ENCODE peak calls at places on chromosomes 7 and 10, in ten cellular contexts. M is tibial nerve; O is tibial artery; F is lower lobe of right lung; W is uterus; S is fibroblast of lung; Z is left ventricle myocardium inferior; G is CD8-positive, alpha-beta T cell; X is SK-N-SH; I is cardiac muscle cell. U is an unnamed sample.

GRCh38 chr10:5629789-5630436 is 36.5 kb downstream of the ASB13 start:
- DNase-seq in M (peak; percentile 96), O (peak; percentile 86), F (peak; percentile 83), W (peak; percentile 74), S (peak; percentile 69), Z (peak; percentile 83), G (peak; percentile 85), X (peak; percentile 84), I (peak; percentile 76), U (peak; percentile 8)

GRCh38 chr10:82041018-82041417 is 166.0 kb downstream of the NRG3 start:
- DNase-seq in M (no peak), O (no peak), F (no peak), W (no peak), S (no peak), Z (no peak), G (no peak), X (no peak), I (no peak), U (no peak)

GRCh38 chr7:49166441-49166840 is 242.1 kb downstream of the CDC14C start:
- DNase-seq in M (no peak), O (no peak), F (no peak), W (no peak), S (no peak), Z (no peak), G (no peak), X (peak; percentile 1), I (no peak), U (no peak)

GRCh38 chr10:45553155-45553554 is 119.4 kb downstream of the ZFAND4 start:
- DNase-seq in M (no peak), O (no peak), F (no peak), W (no peak), S (no peak), Z (no peak), G (no peak), X (no peak), I (no peak), U (no peak)

GRCh38 chr7:23654508-23654907 is 25.5 kb upstream of the FAM221A start:
- DNase-seq in M (no peak), O (no peak), F (no peak), W (no peak), S (no peak), Z (no peak), G (no peak), X (peak; percentile 26), I (no peak), U (peak; percentile 0)

GRCh38 chr7:114084381-114085312 is 165.8 kb upstream of the PPP1R3A start:
- DNase-seq in M (peak; percentile 41), O (peak; percentile 28), F (peak; percentile 60), W (peak; percentile 50), S (peak; percentile 37), Z (peak; percentile 39), G (no peak), X (peak; percentile 44), I (peak; percentile 54), U (no peak)

GRCh38 chr7:98795741-98796493 is 73.9 kb downstream of the TMEM130 start:
- DNase-seq in M (no peak), O (no peak), F (no peak), W (no peak), S (peak; percentile 42), Z (no peak), G (no peak), X (no peak), I (no peak), U (no peak)

GRCh38 chr10:82883588-82883987 is 1008.6 kb downstream of the NRG3 start:
- DNase-seq in M (no peak), O (no peak), F (no peak), W (no peak), S (peak; percentile 39), Z (no peak), G (no peak), X (no peak), I (no peak), U (no peak)

GRCh38 chr7:135337506-135337905 is 103.9 kb downstream of the STRA8 start:
- DNase-seq in M (no peak), O (no peak), F (no peak), W (no peak), S (no peak), Z (no peak), G (no peak), X (no peak), I (no peak), U (no peak)

GRCh38 chr10:11120711-11121110 is 103.0 kb downstream of the CELF2 start:
- DNase-seq in M (no peak), O (no peak), F (no peak), W (no peak), S (no peak), Z (no peak), G (no peak), X (no peak), I (no peak), U (no peak)

GRCh38 chr10:118459642-118460193 is 117.6 kb upstream of the FAM204A start:
- DNase-seq in M (peak; percentile 75), O (peak; percentile 61), F (peak; percentile 50), W (peak; percentile 71), S (peak; percentile 37), Z (peak; percentile 19), G (peak; percentile 49), X (peak; percentile 63), I (peak; percentile 78), U (peak; percentile 53)

GRCh38 chr10:22622242-22622806 is 92.1 kb downstream of the PIP4K2A start:
- DNase-seq in M (no peak), O (no peak), F (no peak), W (no peak), S (no peak), Z (no peak), G (no peak), X (no peak), I (no peak), U (no peak)

GRCh38 chr10:102831322-102832071 is 5.7 kb downstream of the CYP17A1 start:
- DNase-seq in M (no peak), O (no peak), F (no peak), W (no peak), S (no peak), Z (no peak), G (no peak), X (no peak), I (no peak), U (no peak)

GRCh38 chr10:102554531-102554930 is 50.8 kb downstream of the SUFU start:
- DNase-seq in M (no peak), O (no peak), F (no peak), W (no peak), S (no peak), Z (no peak), G (no peak), X (no peak), I (no peak), U (no peak)

GRCh38 chr10:71213127-71213616 is 802 bp downstream of the UNC5B start:
- DNase-seq in M (peak; percentile 43), O (peak; percentile 62), F (peak; percentile 80), W (peak; percentile 73), S (peak; percentile 90), Z (peak; percentile 55), G (no peak), X (peak; percentile 61), I (peak; percentile 75), U (no peak)
- H3K27ac ChIP-seq in M (peak overlapping the region; percentile 1), O (peak overlapping the region; percentile 69), F (peak overlapping the region; percentile 84), W (peak overlapping the region; percentile 90), S (peak overlapping the region; percentile 26), Z (peak overlapping the region; percentile 88), G (no peak overlapping the region), X (peak overlapping the region; percentile 90), I (peak overlapping the region; percentile 93), U (peak overlapping the region; percentile 93)

DNA sequence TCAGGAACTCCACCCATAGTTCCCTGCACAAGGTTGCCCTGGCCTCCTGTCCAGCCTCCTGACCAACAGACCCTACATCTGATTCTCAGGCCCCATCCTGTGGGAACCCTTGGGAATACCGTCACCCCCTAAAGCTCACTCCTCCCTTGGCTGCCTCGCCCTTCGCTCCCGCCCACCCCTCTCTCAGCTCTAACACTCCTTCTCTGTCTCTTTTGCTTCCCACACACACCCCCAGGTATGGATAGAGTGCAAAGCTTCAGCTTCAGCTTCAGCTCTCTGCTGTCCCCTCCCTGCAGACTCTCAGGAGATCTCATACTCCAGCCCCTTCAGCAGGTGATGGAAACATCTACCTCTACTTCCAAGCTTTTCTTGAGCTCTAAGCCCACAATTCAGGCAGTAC is 83.1 kb downstream of the HIF1AN start:
- DNase-seq in M (no peak), O (no peak), F (no peak), W (no peak), S (no peak), Z (no peak), G (no peak), X (no peak), I (no peak), U (no peak)
- H3K27ac ChIP-seq in M (no peak overlapping the region), O (no peak overlapping the region), F (no peak overlapping the region), W (no peak overlapping the region), S (no peak overlapping the region), Z (no peak overlapping the region), G (no peak overlapping the region), X (no peak overlapping the region), I (no peak overlapping the region), U (no peak overlapping the region)

GRCh38 chr10:99682032-99682431 is 22.7 kb downstream of the ENTPD7 start:
- DNase-seq in M (no peak), O (no peak), F (no peak), W (no peak), S (peak; percentile 78), Z (no peak), G (no peak), X (no peak), I (no peak), U (no peak)
- H3K27ac ChIP-seq in M (no peak overlapping the region), O (no peak overlapping the region), F (no peak overlapping the region), W (no peak overlapping the region), S (no peak overlapping the region), Z (no peak overlapping the region), G (no peak overlapping the region), X (no peak overlapping the region), I (no peak overlapping the region), U (no peak overlapping the region)

GRCh38 chr7:137987563-137987962 is 14.3 kb downstream of the CREB3L2 start:
- DNase-seq in M (no peak), O (peak; percentile 7), F (no peak), W (no peak), S (no peak), Z (no peak), G (no peak), X (no peak), I (no peak), U (no peak)

GRCh38 chr7:137987968-137988367 is 13.9 kb downstream of the CREB3L2 start:
- DNase-seq in M (no peak), O (peak; percentile 19), F (no peak), W (no peak), S (no peak), Z (no peak), G (no peak), X (no peak), I (no peak), U (no peak)

GRCh38 chr7:137989590-137989989 is 12.3 kb downstream of the CREB3L2 start:
- DNase-seq in M (no peak), O (peak; percentile 1), F (no peak), W (no peak), S (no peak), Z (no peak), G (no peak), X (no peak), I (no peak), U (no peak)

GRCh38 chr7:137990251-137990901 is 11.5 kb downstream of the CREB3L2 start:
- DNase-seq in M (no peak), O (no peak), F (no peak), W (no peak), S (peak; percentile 98), Z (no peak), G (no peak), X (no peak), I (no peak), U (no peak)

DNA sequence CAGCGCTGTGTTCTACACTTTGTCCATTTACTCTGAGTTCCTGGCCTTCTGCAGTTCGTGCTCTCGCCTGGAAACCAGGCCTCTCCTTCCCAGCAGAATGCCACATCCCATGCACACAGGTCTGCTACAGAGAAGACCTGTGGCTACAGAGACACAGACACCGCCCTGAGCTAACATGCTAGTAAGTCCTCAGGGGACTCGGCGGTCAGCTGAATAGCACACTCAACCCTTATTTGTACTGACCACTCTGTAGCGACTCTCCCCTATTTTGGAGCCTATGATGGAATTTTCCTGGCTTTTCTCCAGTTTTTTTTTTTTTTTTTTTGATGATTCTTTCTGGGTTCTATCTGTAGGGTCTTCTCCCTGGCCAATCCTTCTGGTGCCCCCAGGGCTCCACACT is 12.8 kb downstream of the CREB3L2 start:
- DNase-seq in M (no peak), O (peak; percentile 69), F (no peak), W (no peak), S (no peak), Z (no peak), G (no peak), X (no peak), I (no peak), U (no peak)
- H3K27ac ChIP-seq in M (peak overlapping the region; percentile 99), O (peak overlapping the region; percentile 96), F (no peak overlapping the region), W (peak overlapping the region; percentile 94), S (peak overlapping the region; percentile 85), Z (peak overlapping the region; percentile 86), G (no peak overlapping the region), X (peak overlapping the region; percentile 93), I (no peak overlapping the region), U (no peak overlapping the region)